ENCODE peak calls at places on chromosome 4, in eight cellular contexts. V, F, B, M, O, R, J and C are unnamed samples.

GRCh38 chr4:158835456-158836369 is 66.9 kb downstream of the FNIP2 start:
- DNase-seq in V (no peak), F (no peak), B (no peak), M (no peak), O (no peak), R (no peak), J (no peak), C (no peak)

GRCh38 chr4:124435276-124435675 is 277.3 kb downstream of the ANKRD50 start:
- DNase-seq in V (no peak), F (no peak), B (no peak), M (no peak), O (no peak), R (no peak), J (no peak), C (no peak)

GRCh38 chr4:177485528-177485927 is 43.3 kb upstream of the AGA start:
- DNase-seq in V (no peak), F (peak), B (no peak), M (no peak), O (no peak), R (no peak), J (no peak), C (peak)

GRCh38 chr4:36870121-36870520 is 374.4 kb upstream of the NWD2 start:
- DNase-seq in V (no peak), F (peak), B (no peak), M (no peak), O (no peak), R (no peak), J (no peak), C (no peak)

GRCh38 chr4:153084939-153085630 is 119.2 kb upstream of the TRIM2 start:
- DNase-seq in V (peak), F (peak), B (peak), M (peak), O (no peak), R (peak), J (no peak), C (peak)

GRCh38 chr4:162274354-162274753 is 110.6 kb upstream of the FSTL5 start:
- DNase-seq in V (no peak), F (peak), B (no peak), M (peak), O (no peak), R (peak), J (no peak), C (peak)

GRCh38 chr4:6909970-6910339 is 329 bp downstream of the TBC1D14 start:
- DNase-seq in V (no peak), F (peak), B (no peak), M (no peak), O (no peak), R (no peak), J (no peak), C (peak)

GRCh38 chr4:171130126-171130801 is 682.9 kb upstream of the GALNTL6 start:
- DNase-seq in V (no peak), F (no peak), B (no peak), M (no peak), O (no peak), R (no peak), J (no peak), C (no peak)

GRCh38 chr4:151641167-151641566 is 119.6 kb downstream of the GATB start:
- DNase-seq in V (no peak), F (peak), B (no peak), M (no peak), O (no peak), R (no peak), J (no peak), C (peak)

GRCh38 chr4:176735300-176735699 is 57.4 kb downstream of the VEGFC start:
- DNase-seq in V (no peak), F (peak), B (no peak), M (no peak), O (no peak), R (no peak), J (no peak), C (peak)

GRCh38 chr4:107931775-107932321 is 499 bp downstream of the CYP2U1 start:
- DNase-seq in V (no peak), F (no peak), B (no peak), M (peak), O (no peak), R (no peak), J (no peak), C (no peak)

GRCh38 chr4:172996571-172997216 is 171.9 kb upstream of the GALNT7 start:
- DNase-seq in V (no peak), F (peak), B (no peak), M (no peak), O (no peak), R (no peak), J (no peak), C (peak)

GRCh38 chr4:159021597-159022385 is 81.1 kb upstream of the RAPGEF2 start:
- DNase-seq in V (no peak), F (no peak), B (no peak), M (no peak), O (no peak), R (no peak), J (no peak), C (no peak)

GRCh38 chr4:53748328-53748772 is 157.1 kb upstream of the LNX1 start:
- DNase-seq in V (no peak), F (no peak), B (no peak), M (no peak), O (no peak), R (no peak), J (no peak), C (no peak)

GRCh38 chr4:123995939-123996338 is 599.3 kb downstream of the SPRY1 start:
- DNase-seq in V (no peak), F (peak), B (no peak), M (no peak), O (no peak), R (no peak), J (no peak), C (peak)

GRCh38 chr4:6633091-6633906 is 7.2 kb upstream of the MRFAP1 start:
- DNase-seq in V (peak), F (peak), B (no peak), M (no peak), O (no peak), R (no peak), J (no peak), C (peak)

GRCh38 chr4:37715889-37716402 is 29.8 kb upstream of the RELL1 start:
- DNase-seq in V (no peak), F (peak), B (no peak), M (peak), O (no peak), R (no peak), J (no peak), C (peak)

GRCh38 chr4:648579-649292 is 23.4 kb downstream of the PDE6B start:
- DNase-seq in V (no peak), F (no peak), B (no peak), M (no peak), O (no peak), R (no peak), J (no peak), C (no peak)

GRCh38 chr4:71827811-71828210 is 43.9 kb upstream of the GC start:
- DNase-seq in V (no peak), F (no peak), B (no peak), M (no peak), O (no peak), R (no peak), J (no peak), C (no peak)